ENCODE peak calls at places on chromosomes 11 and 22, in six cellular contexts. K is GM03348, F is substantia nigra, H is pancreas, S is HuH-7.5, V is GM06990. D is an unnamed sample.
A peak's percentile ranks its signal among the peaks of the same experiment; 100 is the strongest.

GRCh38 chr11:23490557-23491235 is 630.4 kb upstream of the CCDC179 start:
- DNase-seq in K (no peak), F (no peak), H (no peak), S (no peak), V (no peak), D (no peak)

GRCh38 chr11:67289651-67290479 is 762 bp downstream of the ANKRD13D start:
- DNase-seq in K (peak; percentile 52), F (no peak), H (no peak), S (no peak), V (peak; percentile 21), D (no peak)

GRCh38 chr22:31048570-31048969 is 32.5 kb upstream of the SMTN start:
- DNase-seq in K (no peak), F (no peak), H (no peak), S (no peak), V (no peak), D (no peak)

GRCh38 chr11:44149651-44150050 is 54.2 kb downstream of the EXT2 start:
- DNase-seq in K (no peak), F (no peak), H (no peak), S (no peak), V (no peak), D (no peak)

GRCh38 chr11:73240190-73240781 is 22.2 kb downstream of the P2RY2 start:
- DNase-seq in K (peak; percentile 62), F (no peak), H (no peak), S (no peak), V (no peak), D (peak; percentile 38)

GRCh38 chr11:123062892-123063395 is 1.0 kb upstream of the HSPA8 start:
- DNase-seq in K (peak; percentile 61), F (no peak), H (no peak), S (no peak), V (no peak), D (no peak)

GRCh38 chr11:46342237-46342636 is 5.0 kb upstream of the DGKZ start:
- DNase-seq in K (no peak), F (no peak), H (no peak), S (no peak), V (no peak), D (no peak)

GRCh38 chr22:27561301-27561820 is 240.2 kb downstream of the MN1 start:
- DNase-seq in K (peak; percentile 36), F (no peak), H (no peak), S (no peak), V (no peak), D (no peak)

GRCh38 chr11:121318848-121319834 is 26.6 kb downstream of the SC5D start:
- DNase-seq in K (peak; percentile 75), F (no peak), H (peak; percentile 31), S (no peak), V (peak; percentile 24), D (no peak)

GRCh38 chr11:76793834-76794291 is 10.7 kb downstream of the TSKU start:
- DNase-seq in K (no peak), F (no peak), H (no peak), S (no peak), V (no peak), D (no peak)

GRCh38 chr11:107017433-107018227 is 646 bp downstream of the GUCY1A2 start:
- DNase-seq in K (peak; percentile 20), F (peak; percentile 29), H (peak; percentile 55), S (peak; percentile 57), V (peak; percentile 47), D (peak; percentile 52)

GRCh38 chr11:74226907-74227306 is 55.8 kb downstream of the PPME1 start:
- DNase-seq in K (no peak), F (no peak), H (no peak), S (peak; percentile 3), V (no peak), D (no peak)

GRCh38 chr11:62147545-62147944 is 23.7 kb downstream of the INCENP start:
- DNase-seq in K (no peak), F (no peak), H (no peak), S (no peak), V (no peak), D (no peak)

D was measured in dorsolateral prefrontal cortex.